ENCODE peak calls at places on chromosomes 7 and 10, in five cellular contexts. J is colonic mucosa, K is PC-3, Q is dorsolateral prefrontal cortex, C is tibial nerve. I is an unnamed sample.

GRCh38 chr10:78934499-78934898 is 134.3 kb upstream of the ZMIZ1 start:
- DNase-seq in Q (no peak), C (no peak), K (no peak), J (no peak), I (no peak)

GRCh38 chr7:131454538-131454937 is 101.9 kb downstream of the PODXL start:
- DNase-seq in Q (no peak), C (no peak), K (no peak), J (no peak), I (no peak)

GRCh38 chr7:1670894-1671875 is 1.1 kb downstream of the ELFN1 start:
- DNase-seq in K (no peak), J (no peak), Q (no peak), C (peak), I (no peak)

GRCh38 chr10:106169241-106169640 is 995.3 kb downstream of the SORCS1 start:
- DNase-seq in Q (no peak), J (no peak), C (no peak), K (no peak), I (no peak)

GRCh38 chr10:92544296-92544695 is 29.6 kb downstream of the IDE start:
- DNase-seq in J (no peak), Q (no peak), K (peak), C (no peak), I (no peak)

GRCh38 chr7:141281311-141281710 is 207.4 kb downstream of the TMEM178B start:
- DNase-seq in C (no peak), K (no peak), Q (no peak), J (no peak), I (no peak)

GRCh38 chr7:128792471-128793183 is 859 bp downstream of the CCDC136 start:
- DNase-seq in J (no peak), K (no peak), C (no peak), Q (peak), I (no peak)

GRCh38 chr7:23093546-23093945 is 12.0 kb upstream of the KLHL7 start:
- DNase-seq in K (peak), J (no peak), C (no peak), Q (no peak), I (no peak)

GRCh38 chr10:29794776-29795635 is 160.2 kb upstream of the SVIL start:
- DNase-seq in K (no peak), C (no peak), Q (no peak), J (no peak), I (no peak)

GRCh38 chr10:100687143-100687953 is 58.0 kb upstream of the PAX2 start:
- DNase-seq in J (no peak), Q (no peak), K (no peak), C (no peak), I (no peak)

GRCh38 chr7:30301751-30302150 is 17.4 kb downstream of the ZNRF2 start:
- DNase-seq in Q (no peak), J (no peak), C (no peak), K (no peak), I (no peak)

GRCh38 chr10:113273877-113274829 is 278.7 kb upstream of the HABP2 start:
- DNase-seq in K (no peak), Q (no peak), J (no peak), C (no peak), I (no peak)

GRCh38 chr7:133761459-133761858 is 365.7 kb upstream of the LRGUK start:
- DNase-seq in Q (no peak), K (no peak), J (no peak), C (no peak), I (no peak)

DNA sequence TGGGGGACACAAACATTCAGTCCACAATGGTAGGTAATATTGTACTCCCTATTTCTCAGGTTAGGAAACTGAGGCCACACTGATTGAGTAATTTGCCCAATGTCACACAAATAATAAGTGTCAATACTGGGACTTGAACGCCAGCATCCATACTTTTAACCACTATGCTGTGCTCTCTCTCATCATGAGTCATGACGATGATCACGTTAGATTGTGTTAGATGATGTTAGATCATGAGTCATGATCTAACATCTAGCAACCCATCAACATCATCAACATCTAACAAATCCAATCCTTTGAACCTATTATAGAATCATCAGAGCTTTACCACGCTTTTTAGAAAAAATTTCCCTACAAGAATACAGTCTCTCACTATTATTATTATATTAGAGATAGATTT is 28.1 kb upstream of the HERPUD2 start:
- DNase-seq in C (no peak), Q (no peak), J (no peak), K (peak), I (no peak)
- TF ChIP-seq CTCF in C (no peak), Q (no peak), J (no peak), K (no peak), I (no peak)

GRCh38 chr10:60441515-60441914 is 51.8 kb upstream of the ANK3 start:
- DNase-seq in C (no peak), K (peak), J (no peak), Q (no peak), I (no peak)
- TF ChIP-seq CTCF in C (no peak), K (peak), J (no peak), Q (peak), I (no peak)

DNA sequence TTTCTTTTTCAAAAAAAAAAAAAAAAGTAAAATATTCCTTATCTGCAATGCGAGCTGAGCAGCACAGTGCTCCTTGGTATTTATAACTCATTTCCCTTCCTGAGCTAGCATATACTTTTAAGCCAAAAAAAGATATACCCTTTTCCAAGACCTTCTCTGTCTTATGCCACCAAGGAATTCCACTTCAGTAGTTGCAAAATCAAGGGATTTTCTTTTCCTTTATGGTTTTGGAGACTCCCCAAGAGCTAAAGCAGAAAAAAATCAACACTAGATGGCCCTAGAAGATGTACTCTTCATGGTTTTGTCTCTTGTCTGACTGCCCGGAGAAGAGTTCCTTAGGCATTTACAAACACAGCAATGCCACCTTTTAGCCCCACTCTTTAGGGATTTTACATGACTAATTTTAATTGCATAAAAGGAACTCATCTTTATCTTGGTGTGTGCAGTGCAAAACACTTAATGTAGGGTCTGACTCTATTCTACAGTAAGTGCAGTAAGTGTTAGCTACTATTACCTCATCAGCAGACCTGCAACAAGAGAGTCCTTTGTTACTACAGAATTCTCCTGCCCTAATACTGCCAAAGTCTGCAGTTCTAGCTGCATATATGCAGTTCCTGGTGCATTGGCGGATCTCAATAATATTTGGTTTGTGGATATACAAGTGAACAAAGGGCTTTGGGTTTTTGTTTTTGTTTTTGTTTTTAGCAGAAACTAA is 443.3 kb downstream of the GFRA1 start:
- DNase-seq in C (no peak), Q (no peak), K (no peak), J (no peak), I (no peak)
- TF ChIP-seq CTCF in C (no peak), Q (peak), K (no peak), J (no peak), I (no peak)

DNA sequence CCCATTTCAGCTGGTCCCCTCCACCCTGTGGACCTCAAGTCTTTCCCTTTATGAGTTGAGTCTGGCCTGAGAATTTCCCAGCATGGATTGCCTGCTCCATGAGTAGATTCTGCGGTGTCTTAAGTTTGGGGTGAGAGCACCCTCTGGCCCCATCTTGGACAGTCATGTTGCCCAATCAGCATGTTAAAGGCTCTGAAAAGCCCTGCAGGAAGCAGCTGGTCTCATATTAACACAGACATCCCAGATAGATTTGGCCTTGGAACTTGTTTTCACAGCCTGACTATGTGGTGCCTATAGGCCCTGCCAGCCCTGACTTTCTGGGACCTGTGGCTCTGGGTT is 15.5 kb upstream of the SLC29A3 start:
- DNase-seq in C (no peak), J (no peak), K (no peak), Q (no peak), I (no peak)
- TF ChIP-seq CTCF in C (no peak), J (no peak), K (peak), Q (peak), I (no peak)

GRCh38 chr7:151109094-151110048 is 23.1 kb downstream of the AGAP3 start:
- DNase-seq in Q (no peak), K (no peak), J (no peak), C (no peak), I (no peak)

GRCh38 chr7:151107882-151108281 is 21.6 kb downstream of the AGAP3 start:
- DNase-seq in Q (no peak), K (no peak), C (no peak), J (no peak), I (no peak)

GRCh38 chr7:151113344-151114150 is 27.3 kb downstream of the AGAP3 start:
- DNase-seq in J (no peak), Q (no peak), K (peak), C (no peak), I (peak)

GRCh38 chr7:151110236-151110940 is 24.1 kb downstream of the AGAP3 start:
- DNase-seq in K (peak), Q (no peak), C (no peak), J (no peak), I (no peak)

DNA sequence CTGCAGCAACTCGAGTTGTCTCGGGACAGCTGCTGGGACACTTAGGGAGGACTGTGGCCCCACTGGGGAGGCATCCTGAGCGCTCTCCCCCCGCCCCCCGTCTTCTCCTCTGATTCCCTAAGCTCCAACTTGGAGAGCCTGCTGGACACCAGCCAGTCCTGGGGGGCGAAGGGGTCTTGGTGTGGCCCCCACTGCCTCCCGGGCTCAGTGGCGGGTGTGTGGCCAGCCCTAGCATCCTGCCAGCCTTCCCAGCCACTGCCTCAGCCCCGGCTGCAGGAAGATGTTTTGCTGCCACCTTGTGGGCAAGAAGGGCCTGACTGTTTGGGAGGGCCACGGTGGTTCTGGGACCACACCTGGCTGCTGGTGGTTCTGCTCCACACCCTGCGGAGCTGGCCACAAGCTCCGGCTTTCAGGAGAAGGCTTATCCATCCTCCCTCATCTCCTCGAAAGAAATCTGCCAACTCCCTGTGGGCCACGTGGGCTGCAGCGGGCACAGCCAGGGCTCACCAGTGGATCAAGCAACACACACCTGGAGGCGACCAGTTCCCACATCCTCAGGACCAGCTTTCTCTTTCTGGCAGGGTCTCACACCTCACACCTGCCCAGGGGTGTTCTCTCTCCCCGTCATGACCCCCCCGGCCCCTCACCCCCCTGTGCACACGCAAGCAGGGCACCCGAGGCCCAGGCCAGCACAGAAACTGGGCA is 24.8 kb downstream of the AGAP3 start:
- DNase-seq in Q (peak), J (peak), C (peak), K (peak), I (peak)
- TF ChIP-seq CTCF in Q (peak), J (peak), C (peak), K (peak), I (peak)

DNA sequence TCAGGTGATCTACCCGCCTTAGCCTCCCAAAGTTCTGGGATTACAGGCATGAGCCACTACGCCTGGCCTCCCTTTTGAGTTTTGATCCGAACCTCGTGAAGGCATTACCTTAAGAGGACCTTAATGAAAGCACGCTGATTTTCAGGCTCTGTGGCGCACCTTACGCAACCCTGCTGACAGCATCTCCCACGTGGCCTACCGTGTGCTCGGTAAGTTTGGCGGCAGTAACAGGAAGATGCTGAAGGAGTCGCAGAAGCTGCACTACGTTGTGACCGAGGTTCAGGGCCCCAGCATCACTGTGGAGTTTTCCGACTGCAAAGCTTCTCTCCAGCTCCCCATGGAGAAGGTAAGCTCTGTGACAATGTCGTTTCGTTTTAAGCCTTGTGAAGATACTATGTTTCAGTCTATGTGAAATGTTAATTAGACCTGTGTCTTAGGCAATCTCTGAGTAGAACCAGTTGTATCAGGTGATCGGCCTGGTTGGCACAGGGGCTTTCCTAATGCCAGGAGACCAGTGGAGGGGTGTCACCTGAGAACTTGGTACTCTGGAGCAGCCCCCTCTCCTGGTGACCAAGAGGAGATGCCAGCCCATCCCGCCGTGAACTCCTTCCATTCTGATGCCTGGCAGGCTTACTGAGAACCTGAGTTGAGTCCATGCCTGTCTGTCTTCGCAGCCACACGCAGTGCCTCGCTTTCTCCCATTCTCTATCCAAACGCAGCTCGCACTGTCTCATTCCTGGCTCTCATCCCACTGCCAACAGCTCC is 43.5 kb downstream of the TRRAP start:
- DNase-seq in J (no peak), Q (no peak), K (no peak), C (no peak), I (no peak)
- TF ChIP-seq CTCF in J (no peak), Q (no peak), K (no peak), C (no peak), I (no peak)

DNA sequence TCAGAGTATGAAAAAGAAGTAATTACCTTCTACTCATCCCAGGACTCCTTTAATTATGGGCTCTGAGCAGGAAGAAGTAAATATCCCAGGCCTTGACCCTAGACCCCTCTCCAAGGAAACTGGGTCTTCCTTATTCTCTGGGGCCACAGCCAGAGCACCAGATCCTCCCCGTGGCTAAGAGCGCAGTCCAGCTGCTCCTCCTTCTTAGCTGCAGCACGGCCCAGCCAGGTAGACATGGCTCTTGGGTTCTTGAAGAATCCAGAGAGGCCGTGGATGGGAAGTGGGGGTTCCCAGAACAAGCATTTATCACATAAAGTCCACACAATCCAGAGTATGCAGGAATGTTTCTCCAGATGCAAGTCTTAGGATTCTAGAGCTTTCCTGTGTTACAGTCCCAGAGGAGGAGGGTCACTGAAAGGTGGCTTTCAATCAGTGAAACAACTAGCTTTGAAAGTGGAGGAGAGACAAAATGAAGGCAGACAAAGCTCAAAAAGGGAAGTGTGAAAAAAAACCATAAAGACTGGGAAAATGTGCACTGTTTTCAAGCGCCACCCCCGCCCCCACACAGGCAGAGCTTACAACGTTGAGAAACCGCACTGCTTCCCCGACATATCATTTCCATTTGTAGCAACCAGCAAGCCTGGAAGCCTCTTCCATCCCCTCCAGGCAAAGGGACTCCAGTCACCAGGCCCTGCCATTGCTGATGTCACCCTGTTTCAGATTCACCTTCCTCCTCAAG is 396.5 kb upstream of the MKI67 start:
- DNase-seq in K (no peak), Q (no peak), C (no peak), J (no peak), I (no peak)
- TF ChIP-seq CTCF in K (no peak), Q (no peak), C (no peak), J (no peak), I (no peak)

GRCh38 chr10:31749293-31749692 is 179.3 kb downstream of the ARHGAP12 start:
- DNase-seq in J (no peak), K (no peak), C (no peak), Q (no peak), I (no peak)
- TF ChIP-seq CTCF in J (no peak), K (no peak), C (no peak), Q (no peak), I (no peak)

DNA sequence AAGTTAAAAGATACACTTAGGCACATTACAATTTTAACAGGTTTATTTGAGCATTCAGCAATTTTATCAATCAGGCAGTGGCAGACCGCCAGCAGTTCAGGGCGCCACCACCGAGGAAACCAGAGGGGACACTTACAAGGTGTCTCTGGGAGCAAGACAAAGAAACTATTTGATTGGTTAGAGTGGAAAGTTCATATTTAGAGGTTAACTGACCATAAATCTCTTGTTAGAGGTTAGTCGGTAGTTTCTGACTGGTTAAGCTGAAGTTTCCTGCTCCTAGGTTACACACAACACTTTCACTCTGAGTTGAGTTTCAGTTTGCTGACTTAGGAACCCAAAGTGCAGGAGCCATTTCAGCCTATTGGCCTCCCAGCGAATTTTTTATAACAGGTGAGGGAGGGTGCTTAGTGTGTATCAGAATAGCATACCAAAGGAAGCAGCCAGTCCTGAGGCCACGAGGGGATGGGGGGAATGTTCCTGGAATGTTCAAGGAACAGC is 10.8 kb upstream of the PVRIG start:
- DNase-seq in Q (no peak), C (no peak), K (no peak), J (no peak), I (no peak)
- TF ChIP-seq CTCF in Q (no peak), C (no peak), K (no peak), J (no peak), I (no peak)